ENCODE peak calls at places on chromosome 18, in eight cellular contexts. Q is stimulated activated CD8-positive, alpha-beta memory T cell treated with anti-CD3 and anti-CD28 coated beads, Interleukin-4, amount 100 ng/mL, for 1 hour; C is choroid plexus epithelial cell; T is adrenal gland; U is AG08395; Z is NCI-H1048; R is stimulated activated CD4-positive, alpha-beta T cell treated with anti-CD3 and anti-CD28 coated beads, TNF-alpha, amount 100 ng/mL, for 4 hours; J is skeletal muscle cell. W is an unnamed sample.

GRCh38 chr18:59142274-59142673 is 2.6 kb downstream of the SEC11C start:
- DNase-seq in J (no peak), U (no peak), Z (no peak), R (no peak), Q (no peak), T (no peak), C (no peak), W (no peak)

GRCh38 chr18:11245889-11246288 is 96.5 kb upstream of the PIEZO2 start:
- DNase-seq in J (no peak), Q (no peak), U (peak), Z (no peak), T (no peak), R (no peak), C (no peak), W (no peak)

GRCh38 chr18:59846814-59847490 is 52.8 kb upstream of the PMAIP1 start:
- DNase-seq in Z (no peak), U (peak), Q (no peak), J (no peak), T (no peak), C (peak), R (no peak), W (peak)

GRCh38 chr18:13835202-13835601 is 11.3 kb downstream of the MC5R start:
- DNase-seq in U (no peak), C (no peak), J (no peak), R (no peak), Z (no peak), T (no peak), Q (no peak), W (no peak)

GRCh38 chr18:22543764-22544163 is 126.0 kb upstream of the CTAGE1 start:
- DNase-seq in U (no peak), C (no peak), Q (no peak), Z (no peak), T (no peak), R (no peak), J (no peak), W (peak)

GRCh38 chr18:10404148-10404547 is 50.3 kb upstream of the APCDD1 start:
- DNase-seq in R (no peak), T (no peak), U (no peak), J (no peak), C (no peak), Q (no peak), Z (no peak), W (no peak)

GRCh38 chr18:12991839-12992216 is 666 bp downstream of the CEP192 start:
- DNase-seq in J (no peak), Q (no peak), Z (no peak), U (no peak), R (no peak), C (peak), T (no peak), W (no peak)

GRCh38 chr18:8876887-8877286 is 171.5 kb downstream of the MTCL1 start:
- DNase-seq in U (no peak), J (no peak), Q (no peak), R (no peak), C (no peak), T (no peak), Z (no peak), W (no peak)

GRCh38 chr18:26804474-26804873 is 61.0 kb downstream of the AQP4 start:
- DNase-seq in J (no peak), R (no peak), Q (no peak), U (no peak), C (peak), Z (no peak), T (peak), W (no peak)

GRCh38 chr18:77081387-77081773 is 51.2 kb downstream of the MBP start:
- DNase-seq in C (peak), R (no peak), Q (no peak), U (peak), Z (no peak), J (peak), T (no peak), W (peak)

GRCh38 chr18:54155412-54155811 is 69.1 kb downstream of the MBD2 start:
- DNase-seq in C (no peak), U (no peak), J (no peak), Q (no peak), Z (no peak), T (no peak), R (no peak), W (no peak)

GRCh38 chr18:27996792-27997191 is 180.1 kb downstream of the CDH2 start:
- DNase-seq in J (no peak), R (no peak), Q (no peak), C (peak), T (no peak), U (peak), Z (no peak), W (peak)

GRCh38 chr18:59621027-59621426 is 76.2 kb downstream of the CCBE1 start:
- DNase-seq in Q (no peak), Z (no peak), T (no peak), J (no peak), R (no peak), U (no peak), C (peak), W (no peak)

GRCh38 chr18:43932140-43932539 is 654.9 kb upstream of the SYT4 start:
- DNase-seq in T (no peak), U (no peak), J (no peak), R (no peak), C (peak), Q (no peak), Z (no peak), W (no peak)

GRCh38 chr18:77107218-77107815 is 25.3 kb downstream of the MBP start:
- DNase-seq in Q (no peak), Z (no peak), U (no peak), T (peak), J (no peak), C (peak), R (no peak), W (peak)

GRCh38 chr18:74183110-74183509 is 34.8 kb downstream of the TIMM21 start:
- DNase-seq in R (no peak), C (no peak), Q (no peak), J (no peak), Z (no peak), U (no peak), T (no peak), W (no peak)

GRCh38 chr18:80010551-80010906 is 22.2 kb upstream of the TXNL4A start:
- DNase-seq in U (no peak), T (peak), J (no peak), Z (no peak), Q (no peak), R (no peak), C (no peak), W (no peak)

GRCh38 chr18:63848159-63848558 is 39.3 kb upstream of the SERPINB2 start:
- DNase-seq in U (peak), R (no peak), Z (no peak), Q (no peak), T (no peak), J (no peak), C (peak), W (peak)

GRCh38 chr18:62288669-62289016 is 36.5 kb upstream of the TNFRSF11A start:
- DNase-seq in Z (no peak), R (no peak), C (no peak), J (no peak), U (no peak), T (no peak), Q (no peak), W (no peak)

GRCh38 chr18:63963610-63964256 is 6.1 kb upstream of the SERPINB8 start:
- DNase-seq in T (peak), Z (no peak), J (no peak), C (peak), Q (peak), R (no peak), U (peak), W (peak)

GRCh38 chr18:41456791-41457190 is 498.2 kb upstream of the PIK3C3 start:
- DNase-seq in J (no peak), U (no peak), C (peak), Q (no peak), Z (no peak), R (no peak), T (no peak), W (no peak)

GRCh38 chr18:75053028-75053624 is 155.8 kb downstream of the PTGR3 start:
- DNase-seq in R (no peak), U (no peak), T (no peak), Z (no peak), J (no peak), Q (no peak), C (no peak), W (no peak)

GRCh38 chr18:35933982-35934381 is 38.5 kb upstream of the RMP24 start:
- DNase-seq in C (no peak), U (no peak), Z (no peak), R (no peak), J (no peak), T (no peak), Q (no peak), W (no peak)

GRCh38 chr18:47795448-47795843 is 135.0 kb downstream of the SMAD2 start:
- DNase-seq in J (no peak), C (peak), Q (no peak), T (no peak), R (no peak), Z (no peak), U (no peak), W (no peak)

GRCh38 chr18:39318008-39318407 is 1752.4 kb upstream of the CELF4 start:
- DNase-seq in Q (no peak), Z (no peak), T (no peak), J (no peak), U (no peak), R (no peak), C (no peak), W (no peak)

GRCh38 chr18:74679006-74679678 is 81.5 kb downstream of the ZNF407 start:
- DNase-seq in J (no peak), U (no peak), C (no peak), R (no peak), T (no peak), Z (no peak), Q (no peak), W (no peak)

GRCh38 chr18:3058328-3059191 is 45.6 kb upstream of the LPIN2 start:
- DNase-seq in Z (no peak), U (no peak), J (no peak), R (no peak), T (peak), Q (no peak), C (no peak), W (peak)

GRCh38 chr18:3151379-3152264 is 68.1 kb downstream of the MYOM1 start:
- DNase-seq in T (no peak), Z (no peak), C (peak), J (no peak), R (no peak), U (peak), Q (no peak), W (peak)

GRCh38 chr18:46250084-46250811 is 146.1 kb downstream of the HAUS1 start:
- DNase-seq in C (peak), Z (peak), R (no peak), Q (peak), T (no peak), U (peak), J (peak), W (peak)

GRCh38 chr18:76522551-76522950 is 27.5 kb upstream of the ZNF516 start:
- DNase-seq in R (no peak), J (no peak), U (no peak), Z (no peak), C (no peak), T (no peak), Q (no peak), W (no peak)

GRCh38 chr18:50847192-50847591 is 27.4 kb upstream of the MRO start:
- DNase-seq in T (no peak), C (peak), Q (no peak), R (no peak), Z (no peak), U (peak), J (no peak), W (peak)

GRCh38 chr18:45619062-45619825 is 4.0 kb downstream of the SLC14A2 start:
- DNase-seq in Z (no peak), T (no peak), U (peak), J (no peak), C (no peak), Q (no peak), R (no peak), W (peak)

GRCh38 chr18:62979172-62979571 is 263.8 kb downstream of the PHLPP1 start:
- DNase-seq in Z (no peak), J (peak), R (no peak), T (no peak), C (peak), U (peak), Q (no peak), W (peak)

GRCh38 chr18:45658756-45659155 is 43.5 kb downstream of the SLC14A2 start:
- DNase-seq in T (no peak), U (no peak), J (no peak), C (no peak), Z (no peak), R (no peak), Q (no peak), W (no peak)

GRCh38 chr18:22813648-22814328 is 119.3 kb upstream of the RBBP8 start:
- DNase-seq in Q (no peak), J (no peak), T (no peak), R (no peak), C (peak), Z (no peak), U (peak), W (peak)

GRCh38 chr18:67742954-67743353 is 226.4 kb upstream of the DSEL start:
- DNase-seq in T (no peak), R (no peak), C (peak), U (no peak), J (peak), Z (no peak), Q (no peak), W (peak)

GRCh38 chr18:29361843-29362242 is 1184.9 kb upstream of the CDH2 start:
- DNase-seq in Z (no peak), J (no peak), U (no peak), T (no peak), C (no peak), Q (no peak), R (no peak), W (peak)

GRCh38 chr18:43863180-43863579 is 585.9 kb upstream of the SYT4 start:
- DNase-seq in Z (no peak), J (peak), U (no peak), Q (no peak), R (no peak), T (no peak), C (peak), W (peak)

GRCh38 chr18:47931707-47932103 is 1.2 kb upstream of the SMAD2 start:
- DNase-seq in R (peak), Q (no peak), C (peak), U (no peak), T (peak), J (no peak), Z (no peak), W (peak)